ENCODE peak calls at places on chromosomes 2 and 18, in four cellular contexts. J is uterus, T is hepatocyte, N is foreskin keratinocyte. E is an unnamed sample. For H3K4me1, the result is how much of the 10 kb centered on the place peaks cover.

GRCh38 chr2:232485757-232486557 is 1.7 kb downstream of the ECEL1 start:
- DNase-seq in T (no peak), N (no peak), J (no peak), E (no peak)

GRCh38 chr2:239322414-239323086 is 78.3 kb downstream of the HDAC4 start:
- DNase-seq in N (no peak), T (no peak), J (no peak), E (peak)

GRCh38 chr2:240983361-240983995 is 14.9 kb upstream of the SNED1 start:
- DNase-seq in N (peak), J (peak), T (peak), E (no peak)

GRCh38 chr2:224334083-224334482 is 67.8 kb downstream of the FAM124B start:
- DNase-seq in N (no peak), T (no peak), J (no peak), E (no peak)

GRCh38 chr2:29528891-29529520 is 392.4 kb downstream of the ALK start:
- DNase-seq in T (peak), N (no peak), J (no peak), E (no peak)

GRCh38 chr2:151408788-151409600 is 708 bp upstream of the RIF1 start:
- DNase-seq in J (no peak), N (no peak), T (no peak), E (no peak)

GRCh38 chr2:86636842-86637241 is 13.2 kb upstream of the RNF103 start:
- DNase-seq in N (no peak), T (no peak), J (no peak), E (no peak)

GRCh38 chr2:233832869-233833812 is 21.2 kb downstream of the HJURP start:
- DNase-seq in J (peak), T (peak), N (peak), E (no peak)

GRCh38 chr2:59150430-59150829 is 909.3 kb upstream of the FANCL start:
- DNase-seq in T (no peak), J (no peak), N (peak), E (no peak)

GRCh38 chr2:28433935-28434599 is 41.4 kb downstream of the FOSL2 start:
- DNase-seq in J (no peak), N (no peak), T (no peak), E (no peak)

GRCh38 chr18:6737833-6738232 is 8.3 kb downstream of the ARHGAP28 start:
- DNase-seq in J (no peak), N (no peak), T (no peak), E (no peak)

GRCh38 chr2:156769802-156770201 is 333.6 kb downstream of the GPD2 start:
- DNase-seq in J (no peak), N (no peak), T (no peak), E (no peak)

GRCh38 chr18:55768255-55768654 is 180.3 kb upstream of the TCF4 start:
- DNase-seq in T (no peak), J (no peak), N (no peak), E (no peak)

GRCh38 chr2:136538489-136538888 is 226.9 kb upstream of the THSD7B start:
- DNase-seq in T (no peak), J (no peak), N (no peak), E (no peak)

GRCh38 chr18:10072659-10073309 is 159.0 kb downstream of the VAPA start:
- DNase-seq in J (no peak), T (no peak), N (no peak), E (no peak)

GRCh38 chr2:175726213-175726612 is 275.9 kb downstream of the LNPK start:
- DNase-seq in T (no peak), J (no peak), N (peak), E (no peak)

GRCh38 chr2:176583530-176584101 is 314.4 kb downstream of the MTX2 start:
- DNase-seq in J (no peak), T (no peak), N (peak), E (no peak)

GRCh38 chr2:95276888-95277245 is 2.6 kb downstream of the PROM2 start:
- DNase-seq in J (no peak), T (no peak), N (no peak), E (no peak)

GRCh38 chr2:108911807-108912628 is 77.0 kb downstream of the EDAR start:
- DNase-seq in T (no peak), N (peak), J (no peak), E (no peak)

GRCh38 chr2:100818606-100819364 is 1.2 kb upstream of the NPAS2 start:
- DNase-seq in J (peak), T (peak), N (peak), E (no peak)

GRCh38 chr2:55837073-55837472 is 86.5 kb downstream of the EFEMP1 start:
- DNase-seq in N (no peak), T (no peak), J (no peak), E (no peak)

GRCh38 chr18:34514238-34514637 is 195.9 kb upstream of the DTNA start:
- DNase-seq in J (no peak), T (no peak), N (no peak), E (no peak)

GRCh38 chr2:36807223-36807886 is 110.8 kb downstream of the VIT start:
- DNase-seq in J (no peak), N (no peak), T (no peak), E (no peak)

GRCh38 chr2:239278361-239278760 is 122.5 kb downstream of the HDAC4 start:
- DNase-seq in T (no peak), N (no peak), J (peak), E (no peak)

GRCh38 chr18:79911009-79911870 is 40.2 kb downstream of the SLC66A2 start:
- DNase-seq in J (peak), N (no peak), T (peak), E (no peak)

GRCh38 chr18:63382843-63383242 is 15.8 kb upstream of the KDSR start:
- DNase-seq in J (no peak), N (no peak), T (no peak), E (no peak)

GRCh38 chr2:68768951-68769350 is 34.3 kb downstream of the ARHGAP25 start:
- DNase-seq in N (no peak), T (no peak), J (no peak), E (no peak)
- H3K4me1 ChIP-seq in N (under half), T (under half), J (under half), E (half or more)

DNA sequence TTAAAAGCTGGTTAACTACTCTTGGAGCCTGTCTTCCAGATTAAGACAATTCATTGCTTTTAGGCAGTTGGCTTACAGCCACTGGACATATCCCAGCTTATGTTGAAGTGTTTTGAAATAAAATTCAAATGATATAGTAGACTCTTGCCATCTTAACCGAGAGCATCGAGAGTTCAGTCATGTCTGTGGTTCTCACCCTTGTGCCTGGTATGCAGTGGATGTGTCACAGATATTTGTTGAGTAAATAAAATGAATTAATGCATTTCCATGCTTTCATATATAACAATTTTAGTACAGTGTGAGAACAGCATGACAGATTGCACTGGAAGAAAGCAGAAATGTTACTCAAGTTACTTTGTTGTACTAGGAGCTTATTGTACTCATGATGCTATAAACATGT is 158.2 kb downstream of the TANC1 start:
- DNase-seq in J (no peak), T (no peak), N (no peak), E (no peak)
- H3K4me1 ChIP-seq in J (under half), T (under half), N (under half), E (under half)

GRCh38 chr2:64914247-64914646 is 75.0 kb upstream of the SLC1A4 start:
- DNase-seq in T (no peak), J (no peak), N (no peak), E (no peak)
- H3K4me1 ChIP-seq in T (under half), J (under half), N (under half), E (under half)

GRCh38 chr2:217818293-217818850 is 184.4 kb downstream of the TNS1 start:
- DNase-seq in J (no peak), T (no peak), N (no peak), E (no peak)
- H3K4me1 ChIP-seq in J (under half), T (under half), N (under half), E (under half)

DNA sequence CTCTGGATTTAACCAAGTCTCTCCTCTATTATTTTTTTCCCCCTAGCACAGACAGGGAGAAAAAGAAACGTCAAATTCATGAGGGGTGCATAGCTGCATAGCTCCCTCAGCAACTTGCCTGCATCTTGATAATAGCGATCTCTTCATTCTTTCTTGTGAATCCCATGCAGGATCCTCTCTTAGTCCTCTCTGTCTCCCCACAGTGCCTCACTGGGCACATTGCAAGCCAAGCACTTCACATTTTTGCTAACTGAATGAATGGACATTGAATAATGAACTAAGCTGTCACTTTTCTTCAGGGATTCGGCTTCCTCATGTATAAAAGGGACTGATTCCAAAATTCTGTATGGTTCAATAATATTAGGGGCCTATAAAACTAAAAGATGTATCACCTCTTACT is 2.9 kb upstream of the EPB41L3 start:
- DNase-seq in T (peak), N (peak), J (no peak), E (no peak)
- H3K4me1 ChIP-seq in T (under half), N (under half), J (under half), E (under half)

DNA sequence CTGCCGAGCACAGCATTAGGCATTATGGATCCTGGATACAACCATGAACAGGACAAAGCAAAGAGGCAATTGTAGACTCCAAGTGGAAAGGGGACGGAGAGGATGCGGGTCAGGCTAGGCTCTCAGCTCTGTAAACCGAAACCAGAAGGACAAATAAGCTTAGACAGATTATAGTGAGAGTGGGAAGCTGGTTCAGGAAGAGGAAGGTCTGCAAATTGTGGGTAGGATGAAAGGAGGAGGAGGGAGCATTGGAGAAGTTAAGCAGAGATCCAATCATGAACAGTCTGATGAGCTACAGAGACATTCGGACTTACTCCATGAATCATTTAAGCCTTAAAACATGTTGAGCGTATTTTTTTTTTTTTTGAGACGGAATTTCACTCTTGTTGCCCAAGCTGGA is 3.0 kb downstream of the MSH6 start:
- DNase-seq in J (no peak), T (no peak), N (no peak), E (no peak)
- H3K4me1 ChIP-seq in J (under half), T (under half), N (under half), E (under half)

GRCh38 chr2:85420743-85421705 is 2.5 kb downstream of the SH2D6 start:
- DNase-seq in N (peak), T (peak), J (peak), E (peak)

GRCh38 chr2:85427300-85427699 is 8.8 kb downstream of the SH2D6 start:
- DNase-seq in J (no peak), N (no peak), T (no peak), E (no peak)

GRCh38 chr2:85421706-85422457 is 3.4 kb downstream of the SH2D6 start:
- DNase-seq in T (no peak), N (no peak), J (no peak), E (no peak)

GRCh38 chr2:85425588-85425987 is 7.1 kb downstream of the SH2D6 start:
- DNase-seq in N (no peak), T (no peak), J (no peak), E (no peak)

GRCh38 chr2:85423525-85423924 is 5.0 kb downstream of the SH2D6 start:
- DNase-seq in N (no peak), J (no peak), T (no peak), E (no peak)
- H3K4me1 ChIP-seq in N (under half), J (under half), T (under half), E (under half)